ENCODE peak calls at places on chromosomes 1 and 21, in ten cellular contexts. X is choroid plexus epithelial cell; U is fibroblast of mammary gland; D is dorsolateral prefrontal cortex; V is A549; W is right lobe of liver; R is BJ; M is right atrium auricular region; I is CD8-positive, alpha-beta T cell; H is GM12865. C is an unnamed sample.
A peak's percentile ranks its signal among the peaks of the same experiment; 100 is the strongest.

GRCh38 chr1:121483961-121484424 is 299.2 kb downstream of the SRGAP2C start:
- DNase-seq in V (no peak), I (no peak), U (peak; percentile 80), W (no peak), R (peak; percentile 54), X (peak; percentile 85), D (no peak), M (no peak), H (no peak), C (peak; percentile 39)

GRCh38 chr21:46401186-46401910 is 57.3 kb upstream of the DIP2A start:
- DNase-seq in X (no peak), M (no peak), D (no peak), W (no peak), U (no peak), H (no peak), V (no peak), R (no peak), I (no peak), C (no peak)

GRCh38 chr1:18284750-18285532 is 177.3 kb downstream of the IGSF21 start:
- DNase-seq in R (no peak), M (no peak), I (no peak), W (no peak), U (no peak), V (no peak), D (no peak), X (no peak), H (no peak), C (no peak)

GRCh38 chr1:40592107-40592773 is 60.8 kb downstream of the ZNF684 start:
- DNase-seq in H (peak; percentile 21), I (no peak), W (no peak), M (no peak), R (no peak), U (peak; percentile 52), D (peak; percentile 6), V (no peak), X (peak; percentile 70), C (no peak)

GRCh38 chr1:91091812-91092211 is 70.0 kb upstream of the ZNF644 start:
- DNase-seq in H (no peak), W (no peak), M (peak; percentile 11), X (no peak), U (no peak), R (no peak), D (no peak), V (no peak), I (no peak), C (no peak)

GRCh38 chr1:2430592-2430973 is 18.2 kb upstream of the PEX10 start:
- DNase-seq in U (no peak), I (no peak), R (no peak), H (no peak), M (no peak), X (no peak), W (no peak), D (no peak), V (no peak), C (no peak)

GRCh38 chr1:107076846-107077245 is 20.4 kb downstream of the PRMT6 start:
- DNase-seq in R (peak; percentile 70), V (no peak), X (peak; percentile 17), W (no peak), U (peak; percentile 90), D (no peak), I (no peak), H (no peak), M (no peak), C (peak; percentile 92)

GRCh38 chr1:208535518-208535917 is 291.3 kb upstream of the PLXNA2 start:
- DNase-seq in M (no peak), H (no peak), W (no peak), V (no peak), I (no peak), U (no peak), R (no peak), X (no peak), D (no peak), C (peak; percentile 9)

GRCh38 chr1:62426238-62426637 is 10.6 kb upstream of the USP1 start:
- DNase-seq in M (no peak), D (no peak), X (no peak), W (no peak), H (no peak), I (no peak), R (no peak), U (no peak), V (no peak), C (no peak)

GRCh38 chr1:205528887-205529825 is 24.7 kb downstream of the CDK18 start:
- DNase-seq in U (peak; percentile 37), V (peak; percentile 88), R (no peak), M (peak; percentile 78), I (peak; percentile 90), H (peak; percentile 74), W (peak; percentile 74), D (peak; percentile 90), X (peak; percentile 70), C (no peak)

GRCh38 chr1:214518387-214518786 is 33.0 kb downstream of the PTPN14 start:
- DNase-seq in U (no peak), X (peak; percentile 50), R (peak; percentile 17), M (no peak), W (no peak), I (no peak), V (no peak), H (no peak), D (no peak), C (no peak)

GRCh38 chr1:231933711-231934626 is 307.4 kb downstream of the DISC1 start:
- DNase-seq in V (no peak), D (no peak), X (no peak), R (no peak), U (no peak), H (no peak), W (no peak), I (no peak), M (no peak), C (no peak)

GRCh38 chr1:40059292-40059959 is 18.9 kb downstream of the CAP1 start:
- DNase-seq in V (no peak), U (peak; percentile 43), I (no peak), X (peak; percentile 71), W (no peak), R (no peak), D (no peak), H (peak; percentile 57), M (no peak), C (no peak)

GRCh38 chr1:94773931-94774422 is 46.2 kb upstream of the SLC44A3 start:
- DNase-seq in X (peak; percentile 93), I (no peak), M (no peak), V (peak; percentile 7), H (no peak), U (peak; percentile 86), R (no peak), W (no peak), D (no peak), C (no peak)

GRCh38 chr21:36968414-36968813 is 1.9 kb upstream of the HLCS start:
- DNase-seq in M (no peak), R (no peak), W (no peak), H (no peak), I (no peak), D (no peak), U (no peak), X (no peak), V (no peak), C (no peak)

GRCh38 chr1:213070399-213070798 is 19.4 kb downstream of the RPS6KC1 start:
- DNase-seq in D (no peak), X (peak; percentile 84), V (no peak), M (no peak), U (peak; percentile 85), W (peak; percentile 47), I (no peak), H (peak; percentile 87), R (no peak), C (no peak)

GRCh38 chr1:108896160-108897150 is 19.7 kb downstream of the GPSM2 start:
- DNase-seq in I (no peak), R (no peak), U (peak; percentile 28), D (peak; percentile 17), V (no peak), M (no peak), X (peak; percentile 16), H (no peak), W (no peak), C (no peak)

GRCh38 chr1:20233394-20233793 is 47.1 kb upstream of the PLA2G2C start:
- DNase-seq in I (no peak), H (peak; percentile 40), D (no peak), U (peak; percentile 52), M (no peak), W (no peak), X (peak; percentile 43), V (no peak), R (no peak), C (no peak)
- TF ChIP-seq CTCF in I (peak; percentile 26), H (peak; percentile 35), D (peak; percentile 26), U (peak; percentile 54), M (peak; percentile 54), W (peak; percentile 29), X (peak; percentile 47), V (peak; percentile 49), R (peak; percentile 37), C (peak; percentile 55)

DNA sequence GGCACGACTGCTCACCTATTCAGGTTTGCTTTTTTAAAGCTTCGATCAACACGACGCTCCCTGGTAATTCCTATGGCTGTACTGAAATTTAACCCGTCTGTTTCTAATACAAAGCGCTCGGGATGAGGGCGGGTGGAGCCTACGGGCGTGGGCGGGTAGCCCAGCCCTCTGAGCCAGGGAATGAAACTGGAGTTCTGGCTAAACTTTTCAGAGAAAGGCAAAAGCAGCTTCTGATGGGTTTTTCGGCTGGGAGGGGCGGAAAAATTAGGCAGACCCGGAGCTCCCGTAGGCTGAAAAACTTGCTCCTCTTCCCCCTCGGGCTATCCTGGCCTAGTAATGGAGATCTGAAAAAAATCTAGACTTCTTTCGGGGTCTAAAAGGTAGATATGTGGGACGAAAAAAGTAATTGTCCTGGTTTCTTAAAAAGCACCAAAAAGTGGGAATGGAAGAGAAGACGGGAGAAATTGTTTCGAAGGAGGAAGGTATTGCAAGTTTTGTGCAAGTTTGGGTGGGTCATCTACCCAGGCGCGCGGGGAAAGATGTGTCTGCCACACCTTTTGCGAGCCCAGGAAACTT is 7.4 kb downstream of the NR5A2 start:
- DNase-seq in W (no peak), I (no peak), U (peak; percentile 43), D (no peak), H (no peak), X (no peak), R (no peak), M (no peak), V (no peak), C (no peak)
- H3K4me3 ChIP-seq in W (no peak overlapping the region), I (no peak overlapping the region), U (peak overlapping the region; percentile 2), D (no peak overlapping the region), H (no peak overlapping the region), X (peak overlapping the region; percentile 30), R (no peak overlapping the region), M (peak overlapping the region; percentile 20), V (no peak overlapping the region), C (peak overlapping the region; percentile 32)

GRCh38 chr1:50438945-50439344 is 15.7 kb upstream of the DMRTA2 start:
- DNase-seq in V (no peak), D (no peak), M (no peak), I (no peak), U (peak; percentile 31), R (no peak), W (no peak), X (no peak), H (no peak), C (no peak)
- TF ChIP-seq CTCF in V (no peak), D (no peak), M (no peak), I (no peak), U (peak; percentile 19), R (no peak), W (no peak), X (no peak), H (peak; percentile 5), C (no peak)

DNA sequence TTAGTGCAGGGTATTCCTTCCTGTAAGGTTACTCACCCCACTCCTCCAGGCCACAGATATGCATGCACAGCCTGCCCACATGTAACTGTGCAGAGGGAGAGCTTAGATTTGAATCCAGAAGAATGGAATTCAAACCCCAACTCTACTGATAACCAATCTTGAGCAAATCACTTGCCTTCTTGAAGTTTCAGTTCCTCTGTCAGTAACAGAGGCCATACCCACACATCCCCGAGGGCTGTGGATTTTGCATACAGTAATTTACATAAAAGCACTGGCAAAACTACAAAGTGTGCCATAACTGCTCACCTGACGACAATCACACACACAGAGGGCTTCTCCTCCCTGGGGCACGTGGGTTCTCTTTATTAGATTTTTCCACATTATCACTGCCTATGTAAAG is 18.7 kb downstream of the CD247 start:
- DNase-seq in U (no peak), H (peak; percentile 87), V (no peak), R (no peak), I (no peak), D (no peak), M (no peak), X (no peak), W (no peak), C (no peak)
- H3K4me3 ChIP-seq in U (no peak overlapping the region), H (no peak overlapping the region), V (no peak overlapping the region), R (no peak overlapping the region), I (no peak overlapping the region), D (no peak overlapping the region), M (no peak overlapping the region), X (no peak overlapping the region), W (no peak overlapping the region), C (no peak overlapping the region)

C was measured in retinal pigment epithelial cell.